ENCODE peak calls at places on chromosomes 11 and 22, in eight cellular contexts. A is neural progenitor cell, O is PC-9, V is lung, X is GM23338, Z is Peyer's patch, G is psoas muscle, D is tibial nerve. F is an unnamed sample.

GRCh38 chr11:120178441-120179070 is 32.3 kb upstream of the OAF start:
- DNase-seq in A (no peak), O (no peak), V (peak; percentile 26), X (no peak), Z (no peak), G (no peak), D (no peak), F (no peak)

GRCh38 chr11:121207485-121208115 is 85.0 kb upstream of the SC5D start:
- DNase-seq in A (no peak), O (no peak), V (no peak), X (no peak), Z (no peak), G (no peak), D (no peak), F (no peak)

GRCh38 chr11:118531597-118532084 is 649 bp downstream of the TMEM25 start:
- DNase-seq in A (no peak), O (no peak), V (no peak), X (peak; percentile 36), Z (peak; percentile 71), G (no peak), D (no peak), F (no peak)

GRCh38 chr11:120339394-120339890 is 3.2 kb downstream of the ARHGEF12 start:
- DNase-seq in A (peak; percentile 19), O (peak; percentile 41), V (no peak), X (peak; percentile 9), Z (no peak), G (no peak), D (no peak), F (no peak)

GRCh38 chr11:114179234-114179941 is 116.8 kb upstream of the NNMT start:
- DNase-seq in A (no peak), O (no peak), V (peak; percentile 83), X (no peak), Z (peak; percentile 80), G (peak; percentile 93), D (peak; percentile 81), F (peak; percentile 78)

GRCh38 chr11:33734441-33735165 is 1.6 kb downstream of the CD59 start:
- DNase-seq in A (no peak), O (peak; percentile 35), V (peak; percentile 65), X (no peak), Z (no peak), G (peak; percentile 50), D (no peak), F (no peak)

GRCh38 chr11:19355601-19356000 is 114.9 kb upstream of the E2F8 start:
- DNase-seq in A (no peak), O (no peak), V (no peak), X (no peak), Z (no peak), G (no peak), D (no peak), F (no peak)

GRCh38 chr11:59708537-59708936 is 5.1 kb downstream of the OR10V1 start:
- DNase-seq in A (no peak), O (no peak), V (no peak), X (no peak), Z (no peak), G (no peak), D (no peak), F (no peak)

GRCh38 chr11:96037267-96037990 is 113.5 kb upstream of the MTMR2 start:
- DNase-seq in A (no peak), O (peak; percentile 100), V (no peak), X (no peak), Z (no peak), G (no peak), D (no peak), F (no peak)
- H3K27ac ChIP-seq in A (no peak overlapping the region), O (peak overlapping the region; percentile 95), V (no peak overlapping the region), X (peak overlapping the region; percentile 64), Z (no peak overlapping the region), G (no peak overlapping the region), D (no peak overlapping the region), F (no peak overlapping the region)

DNA sequence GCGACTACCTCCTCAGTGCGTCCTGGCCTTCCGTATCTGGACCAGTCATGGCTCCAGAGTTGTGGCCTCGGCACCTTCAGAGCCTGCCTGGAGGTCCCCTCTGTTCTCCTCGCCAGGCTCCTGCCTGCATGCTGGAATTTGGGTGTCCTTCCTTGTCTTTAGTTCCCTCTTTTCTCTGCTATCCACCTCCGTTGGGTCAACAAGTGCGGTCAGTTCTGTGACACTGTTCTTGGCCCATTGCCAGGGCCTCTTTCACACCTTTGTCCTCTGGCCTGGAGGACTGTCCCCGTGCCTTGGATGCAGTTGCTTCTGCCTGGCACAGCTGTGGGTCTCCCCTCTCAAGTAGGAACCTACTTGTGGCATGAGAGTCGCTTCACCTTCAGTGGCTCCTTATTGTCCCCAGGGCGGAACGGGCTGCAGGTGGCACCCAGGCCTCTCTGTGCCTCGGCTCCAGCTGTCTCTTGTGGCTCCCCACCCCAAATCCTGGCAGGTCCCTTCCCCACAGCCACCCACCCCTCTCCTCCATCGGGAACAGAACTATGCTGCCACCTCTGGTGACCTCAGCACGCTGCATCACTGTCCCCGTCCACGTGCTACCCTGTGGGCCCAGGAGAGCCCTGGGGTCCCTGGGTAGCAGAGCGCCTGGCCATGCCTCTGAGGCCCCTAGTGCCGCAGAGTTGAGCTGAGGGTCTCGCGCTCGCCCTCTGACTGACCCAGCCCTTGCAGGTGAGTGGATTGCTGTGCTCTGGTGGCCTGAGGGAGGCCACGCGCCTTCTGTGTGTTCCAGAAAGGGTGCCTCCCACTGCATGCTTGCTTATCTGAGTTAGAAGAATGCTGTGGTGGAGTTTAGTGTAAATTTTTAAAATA is 4.7 kb downstream of the DGCR8 start:
- DNase-seq in A (peak; percentile 79), O (no peak), V (no peak), X (peak; percentile 89), Z (peak; percentile 44), G (peak; percentile 78), D (no peak), F (no peak)
- TF ChIP-seq CTCF in A (peak; percentile 67), O (peak; percentile 36), V (no peak), X (peak; percentile 75), Z (no peak), G (peak; percentile 15), D (no peak), F (no peak)

GRCh38 chr22:23225337-23225723 is 45.0 kb downstream of the BCR start:
- DNase-seq in A (no peak), O (no peak), V (no peak), X (no peak), Z (no peak), G (no peak), D (no peak), F (no peak)
- H3K4me3 ChIP-seq in A (no peak overlapping the region), O (peak overlapping the region; percentile 39), V (no peak overlapping the region), X (no peak overlapping the region), Z (no peak overlapping the region), G (no peak overlapping the region), D (no peak overlapping the region), F (peak overlapping the region; percentile 33)

DNA sequence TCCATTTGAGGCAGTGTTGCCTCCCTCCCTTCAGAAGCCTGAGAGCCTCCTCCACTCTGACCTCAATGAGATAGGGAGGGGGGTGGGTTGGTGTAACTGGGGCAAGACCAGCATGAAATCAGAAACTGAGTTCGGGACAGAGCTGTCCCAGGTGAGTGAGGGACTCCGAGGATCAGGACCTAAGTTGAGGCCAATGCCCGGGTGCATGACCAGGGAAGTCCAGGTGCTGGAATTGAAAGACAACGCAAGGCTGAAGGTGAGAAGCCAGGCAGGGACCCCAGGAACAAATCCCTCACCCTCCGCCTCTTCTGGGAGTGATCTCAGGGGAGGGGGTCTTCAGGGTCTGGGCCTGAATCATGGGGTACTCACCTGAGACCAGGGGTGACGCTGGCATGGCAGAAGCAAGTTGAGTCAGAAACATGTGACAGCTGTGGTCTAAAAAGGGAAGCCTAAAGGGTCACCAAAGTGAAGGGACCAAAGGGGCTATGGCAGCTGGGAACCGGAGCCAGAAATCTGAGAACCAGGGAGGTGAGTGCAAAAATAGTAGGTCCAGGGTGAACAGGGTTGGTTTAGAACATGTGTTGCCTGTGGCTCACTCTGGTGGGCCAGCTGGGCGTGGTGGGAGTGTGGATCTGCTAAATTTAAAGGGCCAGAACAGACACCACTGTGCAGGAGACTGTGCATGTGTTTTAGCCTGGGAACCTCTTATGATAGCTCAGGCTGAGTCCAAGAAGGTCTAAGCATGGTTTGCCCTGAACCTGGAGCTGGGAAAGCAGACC is 41.1 kb upstream of the ZBED5 start:
- DNase-seq in A (no peak), O (peak; percentile 44), V (no peak), X (no peak), Z (no peak), G (peak; percentile 86), D (no peak), F (no peak)
- H3K27ac ChIP-seq in A (no peak overlapping the region), O (peak overlapping the region; percentile 98), V (peak overlapping the region; percentile 92), X (no peak overlapping the region), Z (peak overlapping the region; percentile 85), G (peak overlapping the region; percentile 91), D (peak overlapping the region; percentile 88), F (peak overlapping the region; percentile 96)

GRCh38 chr11:63901660-63902059 is 15.3 kb downstream of the RCOR2 start:
- DNase-seq in A (no peak), O (no peak), V (no peak), X (peak; percentile 64), Z (no peak), G (no peak), D (no peak), F (no peak)
- TF ChIP-seq CTCF in A (peak; percentile 46), O (peak; percentile 55), V (no peak), X (peak; percentile 61), Z (no peak), G (no peak), D (no peak), F (no peak)

GRCh38 chr22:45684752-45685359 is 13.2 kb downstream of the ATXN10 start:
- DNase-seq in A (no peak), O (no peak), V (no peak), X (no peak), Z (no peak), G (no peak), D (no peak), F (no peak)
- H3K4me3 ChIP-seq in A (no peak overlapping the region), O (no peak overlapping the region), V (no peak overlapping the region), X (no peak overlapping the region), Z (no peak overlapping the region), G (no peak overlapping the region), D (no peak overlapping the region), F (no peak overlapping the region)

DNA sequence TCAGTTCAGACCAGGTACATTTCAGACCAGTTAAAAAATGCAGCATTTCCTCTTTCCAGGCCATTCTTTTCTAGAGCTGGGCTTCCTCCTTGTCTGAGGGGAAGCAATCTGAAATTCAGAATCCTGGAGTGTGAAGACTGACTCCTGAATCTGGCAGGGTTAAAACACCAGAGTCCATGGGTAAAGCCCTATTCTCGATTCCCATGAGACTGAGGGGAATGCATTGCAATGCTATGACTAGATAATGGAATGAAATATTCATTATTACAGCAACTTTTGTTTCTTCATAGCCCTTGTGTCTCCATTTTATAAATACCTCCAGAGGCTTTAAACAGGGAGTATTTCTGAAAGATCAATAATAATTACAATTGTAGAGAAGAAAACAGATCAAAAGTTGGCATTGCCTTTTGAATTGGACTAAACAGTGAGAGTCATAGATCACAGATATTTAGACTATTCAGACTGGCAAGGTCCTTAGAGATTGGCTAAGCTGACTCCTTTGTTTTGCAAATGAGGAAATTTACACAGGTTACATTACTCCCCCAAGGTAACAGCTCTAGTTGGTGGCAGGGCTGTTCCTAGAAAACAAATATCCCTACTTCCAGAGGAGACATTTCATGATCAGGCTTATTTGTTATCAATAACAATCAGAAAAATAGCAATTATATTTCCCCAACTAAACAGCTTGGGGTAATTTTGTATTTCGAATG is 632.6 kb upstream of the KIRREL3 start:
- DNase-seq in A (no peak), O (no peak), V (no peak), X (peak; percentile 57), Z (no peak), G (no peak), D (no peak), F (no peak)
- H3K27ac ChIP-seq in A (no peak overlapping the region), O (no peak overlapping the region), V (no peak overlapping the region), X (peak overlapping the region; percentile 15), Z (no peak overlapping the region), G (no peak overlapping the region), D (no peak overlapping the region), F (no peak overlapping the region)

GRCh38 chr11:7278314-7278917 is 26.7 kb downstream of the SYT9 start:
- DNase-seq in A (peak; percentile 65), O (no peak), V (no peak), X (peak; percentile 77), Z (no peak), G (no peak), D (no peak), F (no peak)
- TF ChIP-seq CTCF in A (peak; percentile 78), O (peak; percentile 68), V (peak; percentile 35), X (peak; percentile 77), Z (no peak), G (peak; percentile 45), D (peak; percentile 19), F (peak; percentile 32)

F was measured in thoracic aorta.